ENCODE peak calls at places on chromosomes 16 and 17, in nine cellular contexts. P is kidney epithelial cell, B is HL-60, L is prostate gland, H is endothelial cell, Q is MCF 10A, S is type B pancreatic cell, Y is endothelial cell of umbilical vein, T is mammary epithelial cell. X is an unnamed sample.

GRCh38 chr17:83202002-83203000 is 122.9 kb downstream of the METRNL start:
- DNase-seq in P (no peak), B (no peak), L (peak), H (no peak), Q (no peak), S (no peak), Y (no peak), T (no peak), X (peak)

GRCh38 chr17:57747221-57748017 is 2.3 kb upstream of the CCDC182 start:
- DNase-seq in P (peak), B (peak), L (peak), H (peak), Q (peak), S (no peak), Y (peak), T (peak), X (peak)

GRCh38 chr16:51327001-51327400 is 175.9 kb upstream of the SALL1 start:
- DNase-seq in P (no peak), B (no peak), L (no peak), H (no peak), Q (peak), S (no peak), Y (no peak), T (peak), X (no peak)

GRCh38 chr17:78125976-78126894 is 2.3 kb downstream of the TMC6 start:
- DNase-seq in P (no peak), B (no peak), L (no peak), H (no peak), Q (no peak), S (no peak), Y (no peak), T (no peak), X (peak)

GRCh38 chr17:2198917-2199316 is 104.7 kb downstream of the SMG6 start:
- DNase-seq in P (no peak), B (no peak), L (no peak), H (no peak), Q (no peak), S (no peak), Y (no peak), T (no peak), X (no peak)

GRCh38 chr17:57868007-57868774 is 18.3 kb upstream of the MRPS23 start:
- DNase-seq in P (no peak), B (peak), L (peak), H (no peak), Q (peak), S (no peak), Y (peak), T (peak), X (peak)

GRCh38 chr17:68399638-68400403 is 57.5 kb downstream of the WIPI1 start:
- DNase-seq in P (no peak), B (peak), L (no peak), H (no peak), Q (no peak), S (no peak), Y (peak), T (peak), X (no peak)

GRCh38 chr17:54888254-54888653 is 12.4 kb upstream of the TOM1L1 start:
- DNase-seq in P (no peak), B (no peak), L (no peak), H (no peak), Q (no peak), S (no peak), Y (no peak), T (no peak), X (no peak)

GRCh38 chr16:29779474-29779873 is 1.4 kb downstream of the ZG16 start:
- DNase-seq in P (no peak), B (no peak), L (no peak), H (no peak), Q (peak), S (no peak), Y (no peak), T (peak), X (no peak)

GRCh38 chr16:52549011-52549692 is 2.2 kb upstream of the TOX3 start:
- DNase-seq in P (no peak), B (no peak), L (no peak), H (peak), Q (no peak), S (no peak), Y (no peak), T (no peak), X (no peak)

GRCh38 chr17:68290955-68291835 is at the start of the genes ARSG and SLC16A6:
- DNase-seq in P (no peak), B (peak), L (peak), H (peak), Q (peak), S (peak), Y (peak), T (no peak), X (peak)

GRCh38 chr17:17474341-17474740 is 2.5 kb upstream of the MED9 start:
- DNase-seq in P (no peak), B (no peak), L (no peak), H (no peak), Q (no peak), S (no peak), Y (no peak), T (no peak), X (no peak)

GRCh38 chr17:36608794-36609497 is 7.6 kb downstream of the MRM1 start:
- DNase-seq in P (no peak), B (peak), L (peak), H (peak), Q (peak), S (no peak), Y (peak), T (peak), X (peak)

GRCh38 chr17:83106036-83106577 is 26.7 kb downstream of the METRNL start:
- DNase-seq in P (no peak), B (no peak), L (no peak), H (no peak), Q (no peak), S (no peak), Y (no peak), T (no peak), X (no peak)

GRCh38 chr17:41787021-41787418 is 509 bp upstream of the JUP start:
- DNase-seq in P (no peak), B (no peak), L (no peak), H (no peak), Q (no peak), S (no peak), Y (no peak), T (no peak), X (no peak)

GRCh38 chr16:19913306-19913717 is 28.7 kb upstream of the GPRC5B start:
- DNase-seq in P (no peak), B (no peak), L (no peak), H (no peak), Q (no peak), S (no peak), Y (peak), T (no peak), X (no peak)

GRCh38 chr16:76456016-76456415 is 178.8 kb downstream of the CNTNAP4 start:
- DNase-seq in P (no peak), B (no peak), L (no peak), H (no peak), Q (no peak), S (no peak), Y (no peak), T (no peak), X (no peak)

GRCh38 chr17:77402159-77402731 is 261.5 kb downstream of the SEC14L1 start:
- DNase-seq in P (no peak), B (no peak), L (no peak), H (no peak), Q (no peak), S (no peak), Y (no peak), T (no peak), X (no peak)

GRCh38 chr17:74116087-74116717 is 87.3 kb upstream of the RPL38 start:
- DNase-seq in P (no peak), B (no peak), L (no peak), H (no peak), Q (no peak), S (no peak), Y (no peak), T (peak), X (no peak)

GRCh38 chr17:67157732-67158639 is 87.0 kb downstream of the HELZ start:
- DNase-seq in P (no peak), B (no peak), L (no peak), H (no peak), Q (peak), S (no peak), Y (peak), T (no peak), X (peak)
- TF ChIP-seq CTCF in P (no peak), B (no peak), L (no peak), H (no peak), Q (no peak), S (peak), Y (no peak), T (peak), X (peak)

DNA sequence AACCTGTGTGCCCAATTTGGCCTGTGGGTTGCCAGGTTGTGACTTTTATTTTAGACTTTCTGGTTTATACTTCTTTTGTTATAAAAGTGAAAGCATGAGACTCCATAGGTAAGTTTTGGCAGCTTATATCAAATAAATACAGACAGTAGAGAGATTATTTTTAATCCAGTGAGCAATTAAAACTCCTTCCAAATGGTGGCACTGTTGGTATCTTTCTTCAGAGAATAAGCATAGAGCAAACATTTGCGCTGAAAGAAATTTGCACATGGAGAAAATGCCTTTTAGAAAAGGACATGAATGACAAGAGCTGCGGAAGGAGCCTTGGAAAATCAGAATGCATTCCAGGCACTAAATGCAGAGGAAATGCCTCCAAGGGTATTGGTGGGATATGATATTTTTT is 46.1 kb upstream of the DNAJA2 start:
- DNase-seq in P (no peak), B (no peak), L (no peak), H (no peak), Q (peak), S (no peak), Y (peak), T (no peak), X (no peak)
- TF ChIP-seq CTCF in P (peak), B (no peak), L (no peak), H (no peak), Q (no peak), S (no peak), Y (peak), T (peak), X (peak)

GRCh38 chr16:17474037-17474436 is 3.3 kb upstream of the XYLT1 start:
- DNase-seq in P (no peak), B (no peak), L (no peak), H (no peak), Q (no peak), S (no peak), Y (no peak), T (no peak), X (no peak)
- TF ChIP-seq CTCF in P (no peak), B (no peak), L (no peak), H (no peak), Q (no peak), S (no peak), Y (no peak), T (no peak), X (no peak)

GRCh38 chr17:81966343-81967243 is 5.6 kb upstream of the NOTUM start:
- DNase-seq in P (no peak), B (peak), L (no peak), H (no peak), Q (no peak), S (no peak), Y (no peak), T (no peak), X (peak)
- TF ChIP-seq CTCF in P (no peak), B (no peak), L (no peak), H (no peak), Q (no peak), S (no peak), Y (no peak), T (no peak), X (no peak)

GRCh38 chr16:5045499-5046115 is 11.9 kb upstream of the NAGPA start:
- DNase-seq in P (no peak), B (no peak), L (no peak), H (no peak), Q (no peak), S (no peak), Y (no peak), T (no peak), X (no peak)

GRCh38 chr16:5044011-5044540 is 10.3 kb upstream of the NAGPA start:
- DNase-seq in P (no peak), B (no peak), L (no peak), H (no peak), Q (no peak), S (no peak), Y (no peak), T (no peak), X (no peak)

GRCh38 chr16:5046914-5047313 is 13.2 kb upstream of the NAGPA start:
- DNase-seq in P (no peak), B (no peak), L (no peak), H (no peak), Q (no peak), S (no peak), Y (no peak), T (no peak), X (no peak)

GRCh38 chr16:5041604-5042133 is 7.9 kb upstream of the NAGPA start:
- DNase-seq in P (peak), B (no peak), L (no peak), H (no peak), Q (peak), S (no peak), Y (no peak), T (peak), X (no peak)

DNA sequence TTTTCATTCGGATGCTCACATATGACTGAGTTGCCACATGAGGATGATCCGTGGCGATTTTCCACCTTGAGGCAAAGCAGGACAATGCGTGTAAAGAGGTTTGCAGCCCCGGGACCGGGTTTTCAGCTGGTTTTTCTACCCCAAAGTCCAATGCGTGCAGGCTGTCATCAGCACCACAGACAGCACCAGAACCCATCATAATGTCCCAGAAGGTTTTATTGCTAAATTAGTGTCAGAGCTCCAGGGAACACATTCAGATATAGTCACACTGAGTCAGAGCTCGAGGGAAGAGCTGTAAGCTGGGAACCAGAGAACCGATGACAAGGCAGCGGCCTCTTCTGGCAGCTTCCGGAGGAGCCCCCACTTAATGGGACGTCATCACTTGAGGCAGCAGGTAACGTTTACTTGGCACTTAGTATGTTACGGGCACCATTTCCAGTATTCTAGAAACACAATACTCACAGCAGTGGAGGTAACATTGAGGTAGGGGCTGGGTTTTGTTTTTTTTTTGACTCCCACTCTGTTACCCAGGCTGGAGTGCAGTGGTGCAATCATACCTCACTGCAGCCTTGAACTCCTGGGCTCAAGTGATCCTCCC is 8.9 kb upstream of the NAGPA start:
- DNase-seq in P (no peak), B (no peak), L (no peak), H (no peak), Q (no peak), S (no peak), Y (no peak), T (peak), X (no peak)
- TF ChIP-seq CTCF in P (peak), B (peak), L (no peak), H (no peak), Q (no peak), S (peak), Y (no peak), T (no peak), X (no peak)

GRCh38 chr16:2386990-2387389 is 42.3 kb upstream of the CCNF start:
- DNase-seq in P (no peak), B (no peak), L (no peak), H (peak), Q (no peak), S (no peak), Y (no peak), T (no peak), X (no peak)
- TF ChIP-seq CTCF in P (no peak), B (no peak), L (no peak), H (peak), Q (no peak), S (peak), Y (peak), T (peak), X (peak)

X was measured in BE2C.